ENCODE peak calls at places on chromosome 15, in seven cellular contexts. One of them, this sample, is unnamed.

GRCh38 chr15:86001200-86001599 is 78.5 kb upstream of the AGBL1 start:
- DNase-seq in hepatocyte: peak; percentile 16
- DNase-seq in HCT116: no peak
- DNase-seq in GM23338: no peak
- DNase-seq in GM23248: no peak
- DNase-seq in neural progenitor cell: peak; percentile 9
- DNase-seq in PC-3: no peak
- DNase-seq in this sample: no peak

GRCh38 chr15:84715442-84716035 is 400 bp downstream of the SEC11A start:
- DNase-seq in hepatocyte: peak; percentile 59
- DNase-seq in HCT116: no peak
- DNase-seq in GM23338: peak; percentile 54
- DNase-seq in GM23248: peak; percentile 70
- DNase-seq in neural progenitor cell: peak; percentile 53
- DNase-seq in PC-3: peak; percentile 13
- DNase-seq in this sample: peak; percentile 27

GRCh38 chr15:93052090-93052892 is 36.7 kb downstream of the RGMA start:
- DNase-seq in hepatocyte: no peak
- DNase-seq in HCT116: no peak
- DNase-seq in GM23338: no peak
- DNase-seq in GM23248: no peak
- DNase-seq in neural progenitor cell: no peak
- DNase-seq in PC-3: peak; percentile 17
- DNase-seq in this sample: no peak

GRCh38 chr15:28930011-28930410 is 44.2 kb downstream of the APBA2 start:
- DNase-seq in hepatocyte: no peak
- DNase-seq in HCT116: no peak
- DNase-seq in GM23338: no peak
- DNase-seq in GM23248: no peak
- DNase-seq in neural progenitor cell: no peak
- DNase-seq in PC-3: no peak
- DNase-seq in this sample: no peak

GRCh38 chr15:39207532-39208115 is 373.3 kb upstream of the THBS1 start:
- DNase-seq in hepatocyte: no peak
- DNase-seq in HCT116: no peak
- DNase-seq in GM23338: no peak
- DNase-seq in GM23248: no peak
- DNase-seq in neural progenitor cell: no peak
- DNase-seq in PC-3: no peak
- DNase-seq in this sample: no peak

GRCh38 chr15:29095746-29096145 is 173.9 kb downstream of the NSMCE3 start:
- DNase-seq in hepatocyte: no peak
- DNase-seq in HCT116: no peak
- DNase-seq in GM23338: no peak
- DNase-seq in GM23248: no peak
- DNase-seq in neural progenitor cell: no peak
- DNase-seq in PC-3: no peak
- DNase-seq in this sample: no peak

GRCh38 chr15:34582461-34583357 is 742 bp downstream of the GOLGA8B start:
- DNase-seq in hepatocyte: peak; percentile 34
- DNase-seq in HCT116: peak; percentile 2
- DNase-seq in GM23338: peak; percentile 40
- DNase-seq in GM23248: peak; percentile 54
- DNase-seq in neural progenitor cell: peak; percentile 57
- DNase-seq in PC-3: peak; percentile 54
- DNase-seq in this sample: peak; percentile 67

GRCh38 chr15:67836477-67836876 is 3.4 kb downstream of the RNU6-1 start:
- DNase-seq in hepatocyte: peak; percentile 74
- DNase-seq in HCT116: no peak
- DNase-seq in GM23338: peak; percentile 85
- DNase-seq in GM23248: peak; percentile 65
- DNase-seq in neural progenitor cell: peak; percentile 69
- DNase-seq in PC-3: peak; percentile 62
- DNase-seq in this sample: peak; percentile 46

GRCh38 chr15:26864664-26865191 is 2.1 kb upstream of the GABRA5 start:
- DNase-seq in hepatocyte: peak; percentile 72
- DNase-seq in HCT116: no peak
- DNase-seq in GM23338: peak; percentile 90
- DNase-seq in GM23248: peak; percentile 73
- DNase-seq in neural progenitor cell: peak; percentile 76
- DNase-seq in PC-3: peak; percentile 60
- DNase-seq in this sample: no peak

GRCh38 chr15:85142324-85142723 is 160.7 kb downstream of the PDE8A start:
- DNase-seq in hepatocyte: no peak
- DNase-seq in HCT116: peak; percentile 53
- DNase-seq in GM23338: no peak
- DNase-seq in GM23248: peak; percentile 68
- DNase-seq in neural progenitor cell: no peak
- DNase-seq in PC-3: peak; percentile 87
- DNase-seq in this sample: no peak

GRCh38 chr15:31216210-31216911 is 110.3 kb upstream of the KLF13 start:
- DNase-seq in hepatocyte: peak; percentile 81
- DNase-seq in HCT116: no peak
- DNase-seq in GM23338: peak; percentile 78
- DNase-seq in GM23248: peak; percentile 46
- DNase-seq in neural progenitor cell: peak; percentile 80
- DNase-seq in PC-3: peak; percentile 62
- DNase-seq in this sample: peak; percentile 74

GRCh38 chr15:29528276-29528675 is 258.7 kb upstream of the NSMCE3 start:
- DNase-seq in hepatocyte: no peak
- DNase-seq in HCT116: no peak
- DNase-seq in GM23338: no peak
- DNase-seq in GM23248: no peak
- DNase-seq in neural progenitor cell: no peak
- DNase-seq in PC-3: no peak
- DNase-seq in this sample: no peak

GRCh38 chr15:21261965-21262850 is 178.1 kb downstream of the POTEB3 start:
- DNase-seq in hepatocyte: peak; percentile 23
- DNase-seq in HCT116: no peak
- DNase-seq in GM23338: no peak
- DNase-seq in GM23248: no peak
- DNase-seq in neural progenitor cell: no peak
- DNase-seq in PC-3: peak; percentile 4
- DNase-seq in this sample: peak; percentile 4

GRCh38 chr15:77654975-77655374 is 22.3 kb upstream of the LINGO1 start:
- DNase-seq in hepatocyte: peak; percentile 56
- DNase-seq in HCT116: peak; percentile 22
- DNase-seq in GM23338: peak; percentile 86
- DNase-seq in GM23248: peak; percentile 17
- DNase-seq in neural progenitor cell: peak; percentile 66
- DNase-seq in PC-3: peak; percentile 39
- DNase-seq in this sample: no peak

GRCh38 chr15:75920079-75920478 is 16.4 kb downstream of the FBXO22 start:
- DNase-seq in hepatocyte: no peak
- DNase-seq in HCT116: no peak
- DNase-seq in GM23338: no peak
- DNase-seq in GM23248: no peak
- DNase-seq in neural progenitor cell: no peak
- DNase-seq in PC-3: no peak
- DNase-seq in this sample: no peak

GRCh38 chr15:40006646-40007045 is 32.3 kb downstream of the SRP14 start:
- DNase-seq in hepatocyte: no peak
- DNase-seq in HCT116: no peak
- DNase-seq in GM23338: no peak
- DNase-seq in GM23248: peak; percentile 83
- DNase-seq in neural progenitor cell: no peak
- DNase-seq in PC-3: no peak
- DNase-seq in this sample: no peak

GRCh38 chr15:79994651-79995050 is 23.7 kb upstream of the BCL2A1 start:
- DNase-seq in hepatocyte: no peak
- DNase-seq in HCT116: peak; percentile 16
- DNase-seq in GM23338: no peak
- DNase-seq in GM23248: peak; percentile 57
- DNase-seq in neural progenitor cell: no peak
- DNase-seq in PC-3: peak; percentile 67
- DNase-seq in this sample: no peak

GRCh38 chr15:61871926-61872522 is 188.2 kb downstream of the VPS13C start:
- DNase-seq in hepatocyte: peak; percentile 6
- DNase-seq in HCT116: peak; percentile 12
- DNase-seq in GM23338: peak; percentile 45
- DNase-seq in GM23248: peak; percentile 48
- DNase-seq in neural progenitor cell: peak; percentile 15
- DNase-seq in PC-3: peak; percentile 45
- DNase-seq in this sample: peak; percentile 29

GRCh38 chr15:101121511-101122090 is 130.2 kb downstream of the CHSY1 start:
- DNase-seq in hepatocyte: peak; percentile 71
- DNase-seq in HCT116: no peak
- DNase-seq in GM23338: peak; percentile 65
- DNase-seq in GM23248: peak; percentile 77
- DNase-seq in neural progenitor cell: peak; percentile 61
- DNase-seq in PC-3: peak; percentile 12
- DNase-seq in this sample: peak; percentile 72

GRCh38 chr15:96330064-96330449 is 443 bp upstream of the NR2F2 start:
- DNase-seq in hepatocyte: no peak
- DNase-seq in HCT116: peak; percentile 51
- DNase-seq in GM23338: peak; percentile 79
- DNase-seq in GM23248: peak; percentile 95
- DNase-seq in neural progenitor cell: no peak
- DNase-seq in PC-3: peak; percentile 81
- DNase-seq in this sample: peak; percentile 60

GRCh38 chr15:58282060-58282708 is 144.0 kb downstream of the AQP9 start:
- DNase-seq in hepatocyte: no peak
- DNase-seq in HCT116: no peak
- DNase-seq in GM23338: no peak
- DNase-seq in GM23248: no peak
- DNase-seq in neural progenitor cell: peak; percentile 21
- DNase-seq in PC-3: no peak
- DNase-seq in this sample: no peak

GRCh38 chr15:93209690-93210425 is 120.8 kb upstream of the RGMA start:
- DNase-seq in hepatocyte: no peak
- DNase-seq in HCT116: no peak
- DNase-seq in GM23338: peak; percentile 11
- DNase-seq in GM23248: no peak
- DNase-seq in neural progenitor cell: no peak
- DNase-seq in PC-3: no peak
- DNase-seq in this sample: no peak

GRCh38 chr15:48627260-48627969 is 18.1 kb downstream of the FBN1 start:
- DNase-seq in hepatocyte: no peak
- DNase-seq in HCT116: no peak
- DNase-seq in GM23338: peak; percentile 11
- DNase-seq in GM23248: peak; percentile 95
- DNase-seq in neural progenitor cell: peak; percentile 59
- DNase-seq in PC-3: peak; percentile 40
- DNase-seq in this sample: no peak

GRCh38 chr15:32898991-32899613 is 181.3 kb downstream of the GREM1 start:
- DNase-seq in hepatocyte: no peak
- DNase-seq in HCT116: no peak
- DNase-seq in GM23338: peak; percentile 82
- DNase-seq in GM23248: no peak
- DNase-seq in neural progenitor cell: peak; percentile 92
- DNase-seq in PC-3: peak; percentile 25
- DNase-seq in this sample: no peak
- TF ChIP-seq EZH2 in hepatocyte: no peak
- TF ChIP-seq EZH2 in HCT116: no peak
- TF ChIP-seq EZH2 in GM23338: no peak
- TF ChIP-seq EZH2 in GM23248: no peak
- TF ChIP-seq EZH2 in neural progenitor cell: peak; percentile 37
- TF ChIP-seq EZH2 in PC-3: no peak
- TF ChIP-seq EZH2 in this sample: no peak

GRCh38 chr15:81265256-81265943 is 58.5 kb downstream of the STARD5 start:
- DNase-seq in hepatocyte: no peak
- DNase-seq in HCT116: no peak
- DNase-seq in GM23338: peak; percentile 19
- DNase-seq in GM23248: no peak
- DNase-seq in neural progenitor cell: no peak
- DNase-seq in PC-3: no peak
- DNase-seq in this sample: peak; percentile 80
- TF ChIP-seq EZH2phosphoT487 in hepatocyte: no peak
- TF ChIP-seq EZH2phosphoT487 in HCT116: no peak
- TF ChIP-seq EZH2phosphoT487 in GM23338: no peak
- TF ChIP-seq EZH2phosphoT487 in GM23248: no peak
- TF ChIP-seq EZH2phosphoT487 in neural progenitor cell: no peak
- TF ChIP-seq EZH2phosphoT487 in PC-3: no peak
- TF ChIP-seq EZH2phosphoT487 in this sample: no peak

DNA sequence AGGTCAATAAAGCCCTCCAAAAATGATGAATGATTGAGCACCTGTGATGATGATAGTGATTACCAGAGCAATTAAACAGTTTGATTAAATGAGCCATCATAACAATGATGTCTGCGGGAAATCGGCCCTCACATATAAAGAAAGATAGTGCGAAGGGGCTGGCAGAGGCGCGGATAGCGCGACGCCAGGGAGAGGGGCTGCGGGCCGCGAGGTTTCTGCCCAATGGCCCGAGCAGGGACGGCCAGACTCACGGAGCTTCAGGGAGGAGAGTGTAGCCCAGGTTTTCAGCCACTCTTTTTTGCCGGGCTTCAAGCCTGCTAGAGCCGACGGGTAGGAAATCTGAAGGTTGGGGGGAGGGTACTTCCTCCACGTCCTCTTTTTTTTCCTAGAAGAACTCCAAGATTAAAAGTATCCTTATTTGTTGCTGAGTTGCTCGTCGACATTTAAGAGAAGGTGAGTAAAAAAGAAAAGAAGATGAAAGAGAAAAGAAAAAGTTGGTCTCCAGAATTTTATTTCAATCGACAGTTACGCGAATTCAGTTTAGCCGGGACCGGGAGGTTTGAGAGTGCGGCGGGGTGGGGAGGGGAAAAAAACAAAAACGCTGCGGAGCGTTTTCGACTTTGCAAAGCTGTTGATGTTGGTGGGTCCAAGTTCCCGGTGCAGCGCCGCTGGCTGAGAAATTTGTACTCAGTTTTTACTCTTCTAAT is 2.1 kb upstream of the MEIS2 start:
- DNase-seq in hepatocyte: no peak
- DNase-seq in HCT116: no peak
- DNase-seq in GM23338: peak; percentile 85
- DNase-seq in GM23248: peak; percentile 60
- DNase-seq in neural progenitor cell: peak; percentile 76
- DNase-seq in PC-3: peak; percentile 24
- DNase-seq in this sample: no peak
- TF ChIP-seq EZH2 in hepatocyte: peak; percentile 96
- TF ChIP-seq EZH2 in HCT116: no peak
- TF ChIP-seq EZH2 in GM23338: peak; percentile 78
- TF ChIP-seq EZH2 in GM23248: no peak
- TF ChIP-seq EZH2 in neural progenitor cell: peak; percentile 50
- TF ChIP-seq EZH2 in PC-3: no peak
- TF ChIP-seq EZH2 in this sample: no peak

GRCh38 chr15:72585659-72586058 is 68.8 kb upstream of the GOLGA6B start:
- DNase-seq in hepatocyte: no peak
- DNase-seq in HCT116: no peak
- DNase-seq in GM23338: peak; percentile 43
- DNase-seq in GM23248: peak; percentile 44
- DNase-seq in neural progenitor cell: no peak
- DNase-seq in PC-3: peak; percentile 13
- DNase-seq in this sample: no peak

GRCh38 chr15:72579814-72580213 is 74.7 kb upstream of the GOLGA6B start:
- DNase-seq in hepatocyte: no peak
- DNase-seq in HCT116: no peak
- DNase-seq in GM23338: no peak
- DNase-seq in GM23248: peak; percentile 8
- DNase-seq in neural progenitor cell: no peak
- DNase-seq in PC-3: no peak
- DNase-seq in this sample: no peak

GRCh38 chr15:72585025-72585424 is 69.5 kb upstream of the GOLGA6B start:
- DNase-seq in hepatocyte: no peak
- DNase-seq in HCT116: no peak
- DNase-seq in GM23338: no peak
- DNase-seq in GM23248: no peak
- DNase-seq in neural progenitor cell: no peak
- DNase-seq in PC-3: no peak
- DNase-seq in this sample: no peak

GRCh38 chr15:72588096-72588495 is 66.4 kb upstream of the GOLGA6B start:
- DNase-seq in hepatocyte: no peak
- DNase-seq in HCT116: no peak
- DNase-seq in GM23338: no peak
- DNase-seq in GM23248: no peak
- DNase-seq in neural progenitor cell: no peak
- DNase-seq in PC-3: no peak
- DNase-seq in this sample: no peak

GRCh38 chr15:72584006-72584405 is 70.5 kb upstream of the GOLGA6B start:
- DNase-seq in hepatocyte: no peak
- DNase-seq in HCT116: no peak
- DNase-seq in GM23338: peak; percentile 43
- DNase-seq in GM23248: no peak
- DNase-seq in neural progenitor cell: peak; percentile 11
- DNase-seq in PC-3: no peak
- DNase-seq in this sample: no peak
- TF ChIP-seq EZH2phosphoT487 in hepatocyte: no peak
- TF ChIP-seq EZH2phosphoT487 in HCT116: no peak
- TF ChIP-seq EZH2phosphoT487 in GM23338: no peak
- TF ChIP-seq EZH2phosphoT487 in GM23248: no peak
- TF ChIP-seq EZH2phosphoT487 in neural progenitor cell: no peak
- TF ChIP-seq EZH2phosphoT487 in PC-3: no peak
- TF ChIP-seq EZH2phosphoT487 in this sample: no peak

This sample was measured in MM.1S.